ENCODE peak calls at places on chromosomes 12 and 14, in nine cellular contexts. One of them, this sample, is unnamed.

GRCh38 chr14:86712727-86713126 is 1182.8 kb downstream of the FLRT2 start:
- DNase-seq in neural crest cell: no peak
- DNase-seq in GM12865: no peak
- DNase-seq in IMR-90: no peak
- DNase-seq in left lung: no peak
- DNase-seq in gastrocnemius medialis: no peak
- DNase-seq in prostate gland: no peak
- DNase-seq in SK-N-SH: no peak
- DNase-seq in AG10803: no peak
- DNase-seq in this sample: no peak

GRCh38 chr12:59698599-59698998 is 102.8 kb downstream of the SLC16A7 start:
- DNase-seq in prostate gland: no peak
- DNase-seq in IMR-90: peak
- DNase-seq in SK-N-SH: no peak
- DNase-seq in neural crest cell: no peak
- DNase-seq in GM12865: no peak
- DNase-seq in left lung: no peak
- DNase-seq in AG10803: peak
- DNase-seq in gastrocnemius medialis: no peak
- DNase-seq in this sample: no peak

GRCh38 chr14:61277784-61278183 is 3.4 kb downstream of the TMEM30B start:
- DNase-seq in SK-N-SH: no peak
- DNase-seq in gastrocnemius medialis: no peak
- DNase-seq in left lung: no peak
- DNase-seq in AG10803: no peak
- DNase-seq in neural crest cell: no peak
- DNase-seq in IMR-90: no peak
- DNase-seq in GM12865: no peak
- DNase-seq in prostate gland: no peak
- DNase-seq in this sample: no peak

GRCh38 chr12:121132601-121133481 is at the start of gene P2RX7:
- DNase-seq in left lung: peak
- DNase-seq in AG10803: peak
- DNase-seq in prostate gland: peak
- DNase-seq in SK-N-SH: peak
- DNase-seq in IMR-90: peak
- DNase-seq in GM12865: peak
- DNase-seq in neural crest cell: no peak
- DNase-seq in gastrocnemius medialis: peak
- DNase-seq in this sample: peak

GRCh38 chr14:38044710-38045109 is 163.0 kb upstream of the SSTR1 start:
- DNase-seq in GM12865: no peak
- DNase-seq in prostate gland: no peak
- DNase-seq in gastrocnemius medialis: no peak
- DNase-seq in neural crest cell: no peak
- DNase-seq in IMR-90: no peak
- DNase-seq in left lung: no peak
- DNase-seq in AG10803: no peak
- DNase-seq in SK-N-SH: no peak
- DNase-seq in this sample: no peak

GRCh38 chr12:127081058-127081457 is 1185.9 kb upstream of the TMEM132C start:
- DNase-seq in left lung: no peak
- DNase-seq in SK-N-SH: no peak
- DNase-seq in prostate gland: no peak
- DNase-seq in IMR-90: no peak
- DNase-seq in gastrocnemius medialis: no peak
- DNase-seq in AG10803: no peak
- DNase-seq in GM12865: no peak
- DNase-seq in neural crest cell: no peak
- DNase-seq in this sample: no peak

GRCh38 chr14:31895206-31895605 is 181.9 kb upstream of the ARHGAP5 start:
- DNase-seq in AG10803: peak
- DNase-seq in SK-N-SH: no peak
- DNase-seq in gastrocnemius medialis: no peak
- DNase-seq in IMR-90: peak
- DNase-seq in left lung: no peak
- DNase-seq in prostate gland: no peak
- DNase-seq in GM12865: no peak
- DNase-seq in neural crest cell: no peak
- DNase-seq in this sample: no peak

GRCh38 chr14:22561661-22562579 is 27.1 kb downstream of the DAD1 start:
- DNase-seq in prostate gland: no peak
- DNase-seq in gastrocnemius medialis: no peak
- DNase-seq in GM12865: peak
- DNase-seq in SK-N-SH: no peak
- DNase-seq in AG10803: no peak
- DNase-seq in left lung: no peak
- DNase-seq in IMR-90: no peak
- DNase-seq in neural crest cell: no peak
- DNase-seq in this sample: no peak

GRCh38 chr12:7937867-7938506 is 2.0 kb upstream of the SLC2A3 start:
- DNase-seq in SK-N-SH: no peak
- DNase-seq in GM12865: peak
- DNase-seq in AG10803: no peak
- DNase-seq in gastrocnemius medialis: no peak
- DNase-seq in left lung: no peak
- DNase-seq in IMR-90: no peak
- DNase-seq in neural crest cell: no peak
- DNase-seq in prostate gland: no peak
- DNase-seq in this sample: no peak

GRCh38 chr12:39389399-39390150 is 53.3 kb downstream of the KIF21A start:
- DNase-seq in gastrocnemius medialis: no peak
- DNase-seq in AG10803: no peak
- DNase-seq in SK-N-SH: peak
- DNase-seq in prostate gland: no peak
- DNase-seq in IMR-90: no peak
- DNase-seq in left lung: no peak
- DNase-seq in GM12865: no peak
- DNase-seq in neural crest cell: no peak
- DNase-seq in this sample: no peak

GRCh38 chr12:119375619-119376018 is 41.1 kb downstream of the CCDC60 start:
- DNase-seq in neural crest cell: no peak
- DNase-seq in GM12865: peak
- DNase-seq in prostate gland: no peak
- DNase-seq in IMR-90: no peak
- DNase-seq in gastrocnemius medialis: no peak
- DNase-seq in SK-N-SH: no peak
- DNase-seq in AG10803: no peak
- DNase-seq in left lung: no peak
- DNase-seq in this sample: no peak

GRCh38 chr14:96624661-96625435 is 122.7 kb downstream of the PAPOLA start:
- DNase-seq in prostate gland: no peak
- DNase-seq in neural crest cell: no peak
- DNase-seq in AG10803: no peak
- DNase-seq in IMR-90: no peak
- DNase-seq in SK-N-SH: no peak
- DNase-seq in gastrocnemius medialis: no peak
- DNase-seq in left lung: no peak
- DNase-seq in GM12865: no peak
- DNase-seq in this sample: no peak

GRCh38 chr12:75208851-75209781 is 523 bp downstream of the KCNC2 start:
- DNase-seq in IMR-90: peak
- DNase-seq in prostate gland: no peak
- DNase-seq in GM12865: no peak
- DNase-seq in left lung: peak
- DNase-seq in SK-N-SH: peak
- DNase-seq in neural crest cell: peak
- DNase-seq in AG10803: peak
- DNase-seq in gastrocnemius medialis: no peak
- DNase-seq in this sample: no peak

GRCh38 chr12:44628180-44628579 is 247.9 kb downstream of the NELL2 start:
- DNase-seq in GM12865: no peak
- DNase-seq in SK-N-SH: no peak
- DNase-seq in neural crest cell: no peak
- DNase-seq in IMR-90: no peak
- DNase-seq in AG10803: peak
- DNase-seq in prostate gland: no peak
- DNase-seq in gastrocnemius medialis: no peak
- DNase-seq in left lung: no peak
- DNase-seq in this sample: no peak

GRCh38 chr12:29499235-29499634 is 1.7 kb upstream of the OVCH1 start:
- DNase-seq in left lung: no peak
- DNase-seq in GM12865: peak
- DNase-seq in neural crest cell: no peak
- DNase-seq in SK-N-SH: no peak
- DNase-seq in AG10803: no peak
- DNase-seq in IMR-90: no peak
- DNase-seq in prostate gland: no peak
- DNase-seq in gastrocnemius medialis: no peak
- DNase-seq in this sample: no peak

GRCh38 chr12:116009805-116010204 is 267.7 kb downstream of the MED13L start:
- DNase-seq in GM12865: no peak
- DNase-seq in SK-N-SH: no peak
- DNase-seq in AG10803: no peak
- DNase-seq in gastrocnemius medialis: no peak
- DNase-seq in neural crest cell: no peak
- DNase-seq in IMR-90: no peak
- DNase-seq in prostate gland: no peak
- DNase-seq in left lung: no peak
- DNase-seq in this sample: no peak
- TF ChIP-seq CTCF in GM12865: peak
- TF ChIP-seq CTCF in SK-N-SH: peak
- TF ChIP-seq CTCF in AG10803: peak
- TF ChIP-seq CTCF in gastrocnemius medialis: peak
- TF ChIP-seq CTCF in neural crest cell: peak
- TF ChIP-seq CTCF in IMR-90: peak
- TF ChIP-seq CTCF in prostate gland: no peak
- TF ChIP-seq CTCF in left lung: no peak
- TF ChIP-seq CTCF in this sample: no peak

GRCh38 chr12:50287271-50287670 is 4.0 kb upstream of the LIMA1 start:
- DNase-seq in neural crest cell: no peak
- DNase-seq in left lung: no peak
- DNase-seq in prostate gland: no peak
- DNase-seq in gastrocnemius medialis: no peak
- DNase-seq in AG10803: peak
- DNase-seq in SK-N-SH: no peak
- DNase-seq in IMR-90: no peak
- DNase-seq in GM12865: no peak
- DNase-seq in this sample: no peak

GRCh38 chr12:50285253-50285652 is 1.9 kb upstream of the LIMA1 start:
- DNase-seq in IMR-90: no peak
- DNase-seq in GM12865: no peak
- DNase-seq in AG10803: no peak
- DNase-seq in prostate gland: no peak
- DNase-seq in gastrocnemius medialis: no peak
- DNase-seq in neural crest cell: no peak
- DNase-seq in SK-N-SH: no peak
- DNase-seq in left lung: no peak
- DNase-seq in this sample: no peak

GRCh38 chr12:50282581-50283229 is 615 bp downstream of the LIMA1 start:
- DNase-seq in left lung: no peak
- DNase-seq in IMR-90: peak
- DNase-seq in gastrocnemius medialis: peak
- DNase-seq in prostate gland: peak
- DNase-seq in neural crest cell: no peak
- DNase-seq in AG10803: peak
- DNase-seq in GM12865: no peak
- DNase-seq in SK-N-SH: no peak
- DNase-seq in this sample: no peak

GRCh38 chr12:50283924-50284236 is 560 bp upstream of the LIMA1 start:
- DNase-seq in prostate gland: no peak
- DNase-seq in IMR-90: no peak
- DNase-seq in GM12865: peak
- DNase-seq in neural crest cell: no peak
- DNase-seq in AG10803: peak
- DNase-seq in left lung: no peak
- DNase-seq in gastrocnemius medialis: peak
- DNase-seq in SK-N-SH: no peak
- DNase-seq in this sample: no peak

GRCh38 chr12:50283230-50283923 is at the start of gene LIMA1:
- DNase-seq in left lung: peak
- DNase-seq in GM12865: peak
- DNase-seq in prostate gland: peak
- DNase-seq in AG10803: peak
- DNase-seq in SK-N-SH: peak
- DNase-seq in neural crest cell: peak
- DNase-seq in IMR-90: peak
- DNase-seq in gastrocnemius medialis: peak
- DNase-seq in this sample: peak
- TF ChIP-seq CTCF in left lung: no peak
- TF ChIP-seq CTCF in GM12865: no peak
- TF ChIP-seq CTCF in prostate gland: no peak
- TF ChIP-seq CTCF in AG10803: no peak
- TF ChIP-seq CTCF in SK-N-SH: no peak
- TF ChIP-seq CTCF in neural crest cell: no peak
- TF ChIP-seq CTCF in IMR-90: no peak
- TF ChIP-seq CTCF in gastrocnemius medialis: no peak
- TF ChIP-seq CTCF in this sample: peak

DNA sequence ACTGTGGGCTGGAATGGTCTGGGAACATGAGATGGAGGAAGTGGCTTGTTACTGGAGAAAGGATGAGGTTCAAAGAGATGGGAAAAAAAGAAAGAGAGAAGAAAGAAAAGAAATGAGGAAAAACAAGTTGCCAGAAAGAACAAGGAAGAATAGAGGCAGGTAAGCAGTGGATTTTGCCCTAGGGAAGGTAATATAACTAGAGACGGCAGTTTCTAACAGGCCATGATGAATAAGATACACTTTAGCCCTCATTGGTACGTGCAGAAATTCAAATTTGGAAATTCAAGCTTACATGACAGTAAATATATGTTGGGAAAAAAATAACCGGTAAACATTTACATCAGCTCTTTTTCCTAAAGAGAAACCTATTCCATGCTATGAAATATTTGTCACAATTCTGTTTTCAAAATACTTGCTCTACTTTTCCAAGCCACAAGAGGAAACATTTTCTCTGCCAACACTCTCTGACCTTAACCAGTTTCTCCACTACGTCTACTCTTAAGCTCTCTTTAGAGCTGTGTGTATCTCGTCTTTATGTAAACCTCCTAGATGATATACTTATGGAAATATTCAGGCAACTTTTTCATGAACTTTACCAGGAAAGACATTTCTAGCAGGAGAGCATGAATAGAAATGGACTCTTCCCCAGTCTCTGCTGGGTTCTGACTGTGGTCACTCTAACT is 268.9 kb upstream of the BTG1 start:
- DNase-seq in AG10803: no peak
- DNase-seq in gastrocnemius medialis: no peak
- DNase-seq in IMR-90: peak
- DNase-seq in neural crest cell: no peak
- DNase-seq in prostate gland: no peak
- DNase-seq in SK-N-SH: no peak
- DNase-seq in left lung: no peak
- DNase-seq in GM12865: no peak
- DNase-seq in this sample: no peak
- TF ChIP-seq CTCF in AG10803: no peak
- TF ChIP-seq CTCF in gastrocnemius medialis: no peak
- TF ChIP-seq CTCF in IMR-90: no peak
- TF ChIP-seq CTCF in neural crest cell: no peak
- TF ChIP-seq CTCF in prostate gland: no peak
- TF ChIP-seq CTCF in SK-N-SH: no peak
- TF ChIP-seq CTCF in left lung: no peak
- TF ChIP-seq CTCF in GM12865: no peak
- TF ChIP-seq CTCF in this sample: no peak

DNA sequence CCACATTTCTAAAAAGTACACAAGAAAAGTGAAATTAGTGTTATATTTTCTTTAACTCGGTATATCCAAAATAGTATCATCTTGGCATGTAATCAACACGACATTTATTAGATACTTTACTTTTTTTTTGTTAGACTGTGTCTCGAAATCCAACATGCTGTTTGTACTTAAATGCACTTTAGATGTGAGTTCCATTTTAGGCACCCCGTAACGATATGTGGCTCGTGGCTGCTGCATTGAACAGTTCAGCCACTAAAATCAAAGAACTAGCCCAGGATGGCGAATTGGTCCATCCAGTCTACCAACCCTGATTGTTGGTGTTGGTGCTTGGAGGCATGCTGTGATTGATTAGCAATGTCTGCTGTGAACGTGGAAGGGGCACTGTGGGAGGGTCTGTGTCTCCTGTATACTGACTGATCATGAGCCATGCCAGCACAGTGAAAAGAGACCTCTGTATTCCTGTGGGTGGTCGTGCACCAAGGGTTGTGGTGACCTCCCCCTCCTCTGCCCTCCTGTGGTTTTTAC is 63.1 kb upstream of the DLK1 start:
- DNase-seq in neural crest cell: no peak
- DNase-seq in SK-N-SH: no peak
- DNase-seq in gastrocnemius medialis: no peak
- DNase-seq in prostate gland: no peak
- DNase-seq in left lung: no peak
- DNase-seq in GM12865: no peak
- DNase-seq in IMR-90: no peak
- DNase-seq in AG10803: no peak
- DNase-seq in this sample: no peak
- TF ChIP-seq CTCF in neural crest cell: no peak
- TF ChIP-seq CTCF in SK-N-SH: no peak
- TF ChIP-seq CTCF in gastrocnemius medialis: no peak
- TF ChIP-seq CTCF in prostate gland: no peak
- TF ChIP-seq CTCF in left lung: no peak
- TF ChIP-seq CTCF in GM12865: no peak
- TF ChIP-seq CTCF in IMR-90: no peak
- TF ChIP-seq CTCF in AG10803: no peak
- TF ChIP-seq CTCF in this sample: no peak

This sample was measured in omental fat pad.